ENCODE peak calls at places on chromosomes 7 and 10, in four cellular contexts. W is GM03348, L is colonic mucosa, O is mucosa of descending colon. N is an unnamed sample.

GRCh38 chr7:44067064-44067951 is 1.9 kb upstream of the PGAM2 start:
- DNase-seq in W (no peak), L (no peak), O (no peak), N (no peak)

GRCh38 chr7:136114966-136115762 is 138.0 kb upstream of the MTPN start:
- DNase-seq in W (peak; percentile 72), L (peak; percentile 44), O (no peak), N (peak; percentile 70)

GRCh38 chr10:121753726-121754476 is 155.7 kb upstream of the FGFR2 start:
- DNase-seq in W (peak; percentile 72), L (no peak), O (no peak), N (peak; percentile 67)

GRCh38 chr7:48518092-48518491 is 346.8 kb downstream of the ABCA13 start:
- DNase-seq in W (no peak), L (no peak), O (no peak), N (no peak)

GRCh38 chr10:63267414-63268138 is 134.4 kb downstream of the NRBF2 start:
- DNase-seq in W (peak; percentile 53), L (peak; percentile 44), O (no peak), N (peak; percentile 50)

GRCh38 chr7:47336178-47337020 is 245.5 kb downstream of the TNS3 start:
- DNase-seq in W (peak; percentile 89), L (no peak), O (no peak), N (peak; percentile 92)

GRCh38 chr10:84423729-84424128 is 95.3 kb downstream of the CCSER2 start:
- DNase-seq in W (no peak), L (no peak), O (no peak), N (no peak)

GRCh38 chr10:53716156-53716555 is 943.6 kb upstream of the MBL2 start:
- DNase-seq in W (no peak), L (no peak), O (no peak), N (no peak)

GRCh38 chr7:158401826-158402225 is 185.8 kb downstream of the PTPRN2 start:
- DNase-seq in W (no peak), L (no peak), O (no peak), N (no peak)

GRCh38 chr7:66415659-66416265 is 210.6 kb downstream of the TPST1 start:
- DNase-seq in W (no peak), L (no peak), O (no peak), N (no peak)

GRCh38 chr10:110005716-110006115 is 2.1 kb upstream of the ADD3 start:
- DNase-seq in W (peak; percentile 75), L (peak; percentile 58), O (no peak), N (peak; percentile 62)

GRCh38 chr7:84204655-84205054 is 10.1 kb upstream of the SEMA3A start:
- DNase-seq in W (peak; percentile 60), L (no peak), O (no peak), N (peak; percentile 70)

GRCh38 chr10:112981553-112981952 is 31.5 kb downstream of the TCF7L2 start:
- DNase-seq in W (no peak), L (no peak), O (no peak), N (no peak)

GRCh38 chr10:19014034-19014433 is 34.6 kb upstream of the MALRD1 start:
- DNase-seq in W (peak; percentile 18), L (no peak), O (no peak), N (no peak)

GRCh38 chr7:8627322-8627721 is 193.9 kb downstream of the NXPH1 start:
- DNase-seq in W (no peak), L (no peak), O (no peak), N (no peak)

N was measured in AG20443.